ENCODE peak calls at places on chromosomes 12 and 14, in five cellular contexts. G, T, I, J and F are unnamed samples.

GRCh38 chr14:99821519-99822165 is 28.4 kb downstream of the EML1 start:
- DNase-seq in J (peak; percentile 30), G (no peak), T (peak; percentile 85), I (peak; percentile 55), F (peak; percentile 6)

GRCh38 chr12:69442894-69443293 is 27.3 kb upstream of the FRS2 start:
- DNase-seq in I (peak; percentile 15), J (no peak), G (no peak), T (peak; percentile 74), F (peak; percentile 1)

GRCh38 chr12:50088577-50089335 is 3.6 kb downstream of the SMARCD1 start:
- DNase-seq in T (peak; percentile 46), I (no peak), G (peak; percentile 81), J (no peak), F (peak; percentile 73)

GRCh38 chr14:20745571-20746358 is at the start of gene EDDM3A:
- DNase-seq in J (no peak), I (no peak), G (no peak), T (no peak), F (no peak)

GRCh38 chr12:42469355-42470006 is 120.1 kb downstream of the PRICKLE1 start:
- DNase-seq in I (no peak), T (no peak), G (no peak), J (no peak), F (no peak)

GRCh38 chr14:76844223-76844622 is 18.0 kb downstream of the LRRC74A start:
- DNase-seq in J (peak; percentile 22), G (no peak), T (peak; percentile 29), I (no peak), F (peak; percentile 57)

GRCh38 chr12:79555006-79555925 is 135.5 kb downstream of the PAWR start:
- DNase-seq in G (no peak), T (peak; percentile 79), I (no peak), J (no peak), F (peak; percentile 49)

GRCh38 chr12:11545438-11546330 is 103.8 kb upstream of the ETV6 start:
- DNase-seq in J (no peak), T (no peak), I (no peak), G (no peak), F (no peak)

GRCh38 chr14:85528080-85528881 is 1.7 kb upstream of the FLRT2 start:
- DNase-seq in T (peak; percentile 90), J (no peak), G (peak; percentile 19), I (no peak), F (peak; percentile 88)

GRCh38 chr12:60020068-60020467 is 424.2 kb downstream of the SLC16A7 start:
- DNase-seq in I (no peak), T (no peak), G (no peak), J (no peak), F (no peak)

GRCh38 chr12:46402451-46402850 is 29.9 kb upstream of the SLC38A2 start:
- DNase-seq in G (peak; percentile 41), I (no peak), J (peak; percentile 75), T (peak; percentile 81), F (peak; percentile 70)

GRCh38 chr14:73153272-73153671 is 17.0 kb downstream of the PSEN1 start:
- DNase-seq in I (no peak), G (no peak), J (no peak), T (peak; percentile 69), F (no peak)

GRCh38 chr12:51082561-51083139 is 746 bp downstream of the CSRNP2 start:
- DNase-seq in I (no peak), G (peak; percentile 39), T (peak; percentile 39), J (no peak), F (peak; percentile 31)

GRCh38 chr12:59149995-59150642 is 229.8 kb upstream of the LRIG3 start:
- DNase-seq in G (peak; percentile 30), T (peak; percentile 84), I (peak; percentile 43), J (no peak), F (peak; percentile 84)

GRCh38 chr12:47939009-47939601 is 24.3 kb upstream of the TMEM106C start:
- DNase-seq in G (peak; percentile 92), I (no peak), T (no peak), J (no peak), F (no peak)

GRCh38 chr14:53947452-53948180 is 9.0 kb downstream of the BMP4 start:
- DNase-seq in G (no peak), J (no peak), T (peak; percentile 40), I (no peak), F (no peak)

GRCh38 chr12:1593232-1594044 is 943 bp downstream of the FBXL14 start:
- DNase-seq in J (peak; percentile 44), I (no peak), T (no peak), G (peak; percentile 68), F (peak; percentile 42)

GRCh38 chr12:81094718-81095360 is 17.0 kb downstream of the ACSS3 start:
- DNase-seq in I (no peak), J (no peak), T (no peak), G (no peak), F (no peak)

GRCh38 chr12:110932048-110932447 is 11.7 kb upstream of the MYL2 start:
- DNase-seq in T (no peak), G (no peak), J (no peak), I (no peak), F (no peak)
- TF ChIP-seq CTCF in T (peak; percentile 5), G (no peak), J (no peak), I (peak; percentile 18), F (no peak)

GRCh38 chr12:101670007-101670671 is 27.3 kb upstream of the CHPT1 start:
- DNase-seq in J (no peak), G (peak; percentile 70), T (peak; percentile 58), I (peak; percentile 7), F (peak; percentile 64)
- TF ChIP-seq CTCF in J (peak; percentile 24), G (peak; percentile 34), T (peak; percentile 61), I (peak; percentile 58), F (peak; percentile 34)

DNA sequence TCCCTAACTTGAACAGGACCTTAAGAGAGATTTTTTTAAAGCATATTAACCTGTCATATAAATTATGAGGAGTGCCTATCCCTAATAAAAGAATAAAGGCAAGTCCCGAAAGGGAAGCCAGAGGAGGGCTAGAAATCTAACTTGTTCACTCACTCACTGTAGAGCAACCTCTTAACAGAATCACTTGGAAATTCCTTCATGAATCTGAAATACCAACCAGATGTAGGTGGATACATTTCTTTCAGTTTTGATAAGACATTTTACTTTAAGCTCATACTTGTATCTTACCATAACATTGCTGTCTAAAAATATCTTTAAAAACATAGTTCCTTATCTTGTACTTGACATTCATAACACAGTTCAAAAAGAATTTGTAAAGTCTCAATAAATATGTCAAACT is 25.7 kb downstream of the NTN4 start:
- DNase-seq in J (no peak), G (no peak), I (no peak), T (peak; percentile 35), F (no peak)
- TF ChIP-seq CTCF in J (no peak), G (no peak), I (no peak), T (no peak), F (no peak)

GRCh38 chr14:59882957-59883356 is 12.4 kb upstream of the RTN1 start:
- DNase-seq in T (no peak), I (no peak), G (no peak), J (no peak), F (peak; percentile 19)
- TF ChIP-seq CTCF in T (peak; percentile 13), I (peak; percentile 54), G (peak; percentile 13), J (no peak), F (no peak)

DNA sequence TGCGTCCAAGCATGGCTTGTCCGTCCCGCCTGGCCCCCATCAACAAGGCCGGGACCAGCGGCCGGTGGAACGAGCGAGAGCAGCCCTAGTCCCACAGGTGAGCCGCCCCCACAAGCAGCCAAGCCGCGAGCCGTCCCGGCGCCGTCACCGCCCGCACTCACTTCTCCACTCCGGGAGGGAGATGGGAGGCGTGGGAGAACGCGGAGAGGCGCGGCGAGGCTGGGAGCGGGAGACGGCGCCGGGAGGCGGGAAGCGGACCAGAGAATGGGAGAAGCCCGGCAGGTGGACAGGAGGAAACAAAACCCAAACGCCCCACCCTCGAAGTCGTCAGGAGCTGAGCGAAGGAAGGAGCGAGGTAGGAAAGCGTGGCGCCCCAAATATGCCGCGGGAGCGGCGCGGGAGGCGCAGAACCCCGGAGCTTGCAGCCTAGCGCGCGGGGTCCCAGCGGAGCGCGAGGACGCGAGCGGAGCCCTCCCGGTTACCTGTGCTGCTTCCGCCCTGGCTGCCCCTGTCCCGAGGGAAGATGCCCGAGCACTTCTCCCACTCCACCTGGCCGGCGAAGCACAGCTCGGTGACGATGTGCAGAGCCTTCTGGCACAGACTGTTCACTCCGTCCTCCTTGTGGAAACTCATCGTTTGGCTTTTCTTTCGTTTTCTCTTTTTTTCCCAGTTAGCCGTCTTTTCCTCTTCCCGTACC is 581 bp downstream of the SYT10 start:
- DNase-seq in G (no peak), J (no peak), I (no peak), T (no peak), F (no peak)
- TF ChIP-seq CTCF in G (no peak), J (no peak), I (no peak), T (no peak), F (no peak)

GRCh38 chr14:93937519-93937918 is 10.4 kb downstream of the FAM181A start:
- DNase-seq in I (no peak), J (no peak), T (no peak), G (no peak), F (peak; percentile 92)

GRCh38 chr14:93940437-93940836 is 13.3 kb downstream of the FAM181A start:
- DNase-seq in I (no peak), G (no peak), T (no peak), J (no peak), F (no peak)

GRCh38 chr14:93941293-93941910 is 14.3 kb downstream of the FAM181A start:
- DNase-seq in I (peak; percentile 66), J (no peak), G (no peak), T (peak; percentile 90), F (peak; percentile 92)

GRCh38 chr14:93938766-93939303 is 11.7 kb downstream of the FAM181A start:
- DNase-seq in G (no peak), I (no peak), J (no peak), T (no peak), F (no peak)

GRCh38 chr14:93939304-93940229 is 12.4 kb downstream of the FAM181A start:
- DNase-seq in I (peak; percentile 29), T (peak; percentile 67), G (peak; percentile 85), J (peak; percentile 77), F (peak; percentile 74)
- TF ChIP-seq CTCF in I (peak; percentile 63), T (peak; percentile 98), G (peak; percentile 86), J (peak; percentile 43), F (peak; percentile 89)

GRCh38 chr14:101844219-101844618 is 82.7 kb downstream of the PPP2R5C start:
- DNase-seq in T (no peak), I (no peak), G (no peak), J (no peak), F (no peak)

GRCh38 chr14:101845496-101845895 is 84.0 kb downstream of the PPP2R5C start:
- DNase-seq in T (no peak), J (no peak), I (no peak), G (no peak), F (no peak)

GRCh38 chr14:101843038-101843437 is 81.5 kb downstream of the PPP2R5C start:
- DNase-seq in J (no peak), I (no peak), G (no peak), T (no peak), F (no peak)

GRCh38 chr14:101844752-101845151 is 83.2 kb downstream of the PPP2R5C start:
- DNase-seq in I (no peak), T (no peak), G (no peak), J (no peak), F (no peak)

GRCh38 chr14:101843665-101844064 is 82.2 kb downstream of the PPP2R5C start:
- DNase-seq in J (no peak), T (no peak), I (no peak), G (no peak), F (no peak)
- TF ChIP-seq CTCF in J (no peak), T (peak; percentile 30), I (peak; percentile 41), G (no peak), F (no peak)

DNA sequence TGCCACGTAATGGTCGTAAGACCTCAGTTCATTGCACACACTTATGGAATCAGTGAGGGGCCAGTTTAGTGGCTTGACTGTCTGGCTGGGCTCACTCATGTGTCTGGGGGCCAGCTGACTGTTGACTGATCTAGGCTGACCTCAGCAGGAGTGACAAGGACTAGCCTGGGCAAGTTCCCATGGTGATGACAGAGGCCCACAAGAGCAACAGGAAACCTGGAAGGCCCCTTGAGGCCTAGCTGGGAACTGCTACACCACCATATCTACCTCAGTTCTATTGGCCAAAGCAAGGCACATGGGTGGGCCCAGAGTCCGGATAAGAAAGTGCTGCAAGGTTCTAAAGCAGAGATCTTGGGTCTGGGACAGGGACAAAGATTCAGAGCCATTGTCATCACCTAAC is 21.3 kb upstream of the RFLNA start:
- DNase-seq in I (no peak), G (no peak), T (peak; percentile 31), J (no peak), F (peak; percentile 56)
- TF ChIP-seq CTCF in I (peak; percentile 28), G (no peak), T (no peak), J (no peak), F (peak; percentile 15)